ENCODE peak calls at places on chromosomes 12 and 14, in eight cellular contexts. X is neuronal stem cell, S is OCI-LY7, C is mammary epithelial cell, B is neural progenitor cell, E is GM23338, K is hepatocyte, N is H1. V is an unnamed sample.
A peak's percentile ranks its signal among the peaks of the same experiment; 100 is the strongest.

GRCh38 chr12:21773263-21773741 is 1.2 kb downstream of the KCNJ8 start:
- DNase-seq in K (peak; percentile 76), X (no peak), B (peak; percentile 73), N (peak; percentile 21), E (peak; percentile 87), C (no peak), S (no peak), V (no peak)

GRCh38 chr12:53096761-53097160 is 706 bp upstream of the IGFBP6 start:
- DNase-seq in E (peak; percentile 37), K (no peak), C (no peak), B (peak; percentile 42), S (no peak), N (no peak), X (no peak), V (no peak)

GRCh38 chr12:127083028-127083949 is 1183.7 kb upstream of the TMEM132C start:
- DNase-seq in S (peak; percentile 44), C (peak; percentile 78), K (peak; percentile 72), B (peak; percentile 9), N (no peak), E (peak; percentile 61), X (no peak), V (no peak)

GRCh38 chr12:40792792-40793386 is 100.7 kb downstream of the CNTN1 start:
- DNase-seq in K (no peak), C (no peak), S (no peak), B (no peak), N (no peak), X (no peak), E (peak; percentile 27), V (no peak)

GRCh38 chr12:43401096-43401495 is 150.9 kb downstream of the ADAMTS20 start:
- DNase-seq in C (no peak), N (no peak), S (no peak), K (no peak), X (no peak), E (no peak), B (no peak), V (no peak)

GRCh38 chr12:132071001-132071810 is 72.9 kb downstream of the DDX51 start:
- DNase-seq in S (peak; percentile 84), C (no peak), E (no peak), X (no peak), N (no peak), B (no peak), K (no peak), V (no peak)

GRCh38 chr12:94305293-94305957 is 154.2 kb downstream of the CEP83 start:
- DNase-seq in C (no peak), N (no peak), K (no peak), S (no peak), E (peak; percentile 33), B (no peak), X (no peak), V (no peak)

GRCh38 chr14:51989293-51990234 is at the start of gene RTRAF:
- DNase-seq in C (peak; percentile 91), B (peak; percentile 94), N (peak; percentile 68), X (peak; percentile 81), E (peak; percentile 95), S (peak; percentile 93), K (peak; percentile 96), V (peak; percentile 9)

GRCh38 chr12:4985820-4986219 is 57.9 kb upstream of the KCNA5 start:
- DNase-seq in B (no peak), C (no peak), X (no peak), N (no peak), E (no peak), S (no peak), K (no peak), V (no peak)

GRCh38 chr14:34368115-34368970 is 93.7 kb downstream of the SPTSSA start:
- DNase-seq in S (no peak), B (no peak), N (no peak), K (peak; percentile 52), E (no peak), C (peak; percentile 72), X (no peak), V (no peak)

GRCh38 chr14:92651793-92652382 is 96.5 kb downstream of the LGMN start:
- DNase-seq in C (no peak), B (no peak), E (no peak), X (no peak), K (no peak), S (no peak), N (no peak), V (no peak)

GRCh38 chr14:32087173-32087861 is 10.2 kb downstream of the ARHGAP5 start:
- DNase-seq in X (peak; percentile 43), E (peak; percentile 73), S (no peak), N (no peak), B (peak; percentile 58), C (peak; percentile 38), K (peak; percentile 16), V (no peak)

GRCh38 chr14:59254146-59254910 is 65.9 kb downstream of the DAAM1 start:
- DNase-seq in C (peak; percentile 78), E (no peak), S (no peak), K (peak; percentile 67), B (no peak), N (no peak), X (no peak), V (no peak)

GRCh38 chr12:32947203-32947795 is 50.7 kb upstream of the PKP2 start:
- DNase-seq in C (peak; percentile 34), E (peak; percentile 61), N (no peak), X (peak; percentile 27), B (peak; percentile 43), S (peak; percentile 3), K (peak; percentile 56), V (no peak)

GRCh38 chr12:105076913-105077312 is 7.3 kb downstream of the ALDH1L2 start:
- DNase-seq in S (no peak), N (no peak), K (no peak), X (no peak), B (no peak), E (no peak), C (no peak), V (no peak)

GRCh38 chr12:105071981-105072380 is 12.3 kb downstream of the ALDH1L2 start:
- DNase-seq in E (no peak), X (no peak), N (no peak), C (no peak), B (no peak), K (no peak), S (no peak), V (no peak)

GRCh38 chr12:105076098-105076497 is 8.2 kb downstream of the ALDH1L2 start:
- DNase-seq in S (no peak), K (no peak), N (no peak), X (no peak), E (no peak), C (peak; percentile 86), B (no peak), V (no peak)

GRCh38 chr12:105069936-105070702 is 14.1 kb downstream of the ALDH1L2 start:
- DNase-seq in X (no peak), C (no peak), B (no peak), S (peak; percentile 26), N (no peak), K (no peak), E (no peak), V (no peak)

DNA sequence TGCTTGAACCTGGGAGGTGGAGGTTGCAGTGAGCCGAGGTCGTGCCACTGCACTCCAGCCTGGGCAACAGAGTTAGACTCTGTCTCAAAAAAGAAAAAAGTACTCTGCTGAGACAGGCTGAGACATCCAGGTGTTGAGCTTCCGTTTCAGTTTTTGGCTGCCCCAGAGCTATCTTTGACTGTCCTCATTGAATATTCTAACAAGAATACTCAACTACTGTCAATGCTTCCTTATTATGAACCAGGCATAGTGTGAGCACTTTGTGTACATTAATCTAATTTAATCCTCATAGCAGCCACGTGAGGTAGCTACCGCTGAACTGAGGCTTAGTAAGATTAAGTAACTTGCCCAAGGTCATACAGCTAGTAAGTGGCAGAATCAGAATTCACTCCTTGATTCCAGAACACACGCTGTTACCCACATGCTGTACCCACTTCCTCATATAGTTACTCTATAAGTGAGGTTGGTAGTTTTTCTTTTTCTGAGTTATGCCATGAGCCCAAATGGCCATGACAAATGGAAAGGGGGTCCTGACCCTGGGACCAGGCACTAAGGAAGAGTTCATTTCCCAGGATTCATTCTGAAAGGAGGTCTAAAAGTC is 11.3 kb downstream of the ALDH1L2 start:
- DNase-seq in B (no peak), C (no peak), N (no peak), E (no peak), X (no peak), S (peak; percentile 75), K (no peak), V (no peak)
- H2AFZ ChIP-seq in B (no peak overlapping the region), C (no peak overlapping the region), N (no peak overlapping the region), E (no peak overlapping the region), X (no peak overlapping the region), S (peak overlapping the region; percentile 80), K (no peak overlapping the region), V (no peak overlapping the region)

DNA sequence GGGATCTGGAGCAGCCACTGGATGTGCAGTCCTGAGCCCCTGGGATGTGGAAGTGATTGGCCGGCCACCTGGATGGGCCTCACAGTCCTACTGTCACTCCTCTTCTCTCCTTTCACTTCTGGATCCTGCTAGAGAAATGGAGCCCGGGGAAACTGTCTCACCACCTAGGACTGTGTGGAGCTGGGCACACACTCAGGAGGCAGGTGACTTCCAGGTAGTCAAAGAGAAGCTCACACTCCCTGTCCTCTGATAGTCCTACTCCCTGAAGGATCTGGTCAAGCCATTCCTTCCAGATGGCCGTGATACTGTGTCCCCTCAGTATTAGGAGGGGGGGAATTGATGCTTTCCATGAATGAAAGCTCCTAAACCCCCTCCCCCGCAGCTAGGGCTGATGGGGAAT is 201.1 kb downstream of the ZFP36L1 start:
- DNase-seq in X (no peak), K (no peak), E (no peak), B (no peak), C (no peak), N (no peak), S (no peak), V (no peak)
- H3K4me1 ChIP-seq in X (peaks cover 42% of the 10 kb centered on the region), K (peaks cover 57% of the 10 kb centered on the region), E (peaks cover 28% of the 10 kb centered on the region), B (peaks cover 51% of the 10 kb centered on the region), C (peaks cover 13% of the 10 kb centered on the region), N (peaks cover 11% of the 10 kb centered on the region), S (peaks cover 13% of the 10 kb centered on the region), V (peaks cover 7% of the 10 kb centered on the region)

GRCh38 chr14:75811862-75812505 is 150.9 kb downstream of the TTLL5 start:
- DNase-seq in N (no peak), X (no peak), E (peak; percentile 53), B (no peak), S (no peak), C (no peak), K (no peak), V (no peak)

GRCh38 chr14:75811136-75811839 is 150.2 kb downstream of the TTLL5 start:
- DNase-seq in C (no peak), E (no peak), X (no peak), K (no peak), B (no peak), S (no peak), N (no peak), V (no peak)

DNA sequence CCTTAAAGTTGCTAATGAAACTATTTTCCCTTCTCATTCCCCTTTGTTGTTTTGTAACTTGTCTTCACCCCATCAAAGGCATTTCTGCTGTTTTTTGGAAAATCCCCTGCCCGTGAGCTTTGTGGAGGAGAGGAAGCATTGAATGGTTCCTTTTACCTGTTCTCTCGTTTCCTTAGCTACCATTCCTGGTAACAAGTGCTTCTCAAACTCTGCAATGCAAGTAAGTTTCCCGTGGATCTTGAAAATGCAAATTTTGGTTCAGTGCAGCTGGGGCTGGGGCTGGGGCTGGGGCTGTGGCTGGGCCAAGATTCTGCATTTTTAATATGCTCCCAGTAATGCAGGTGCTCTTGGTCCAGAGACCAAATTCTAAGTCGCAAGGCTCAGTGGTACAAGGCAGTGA is 151.5 kb downstream of the TTLL5 start:
- DNase-seq in C (no peak), E (peak; percentile 53), B (no peak), X (no peak), S (no peak), K (no peak), N (no peak), V (no peak)
- H3K27ac ChIP-seq in C (no peak overlapping the region), E (peak overlapping the region; percentile 71), B (no peak overlapping the region), X (no peak overlapping the region), S (no peak overlapping the region), K (no peak overlapping the region), N (peak overlapping the region; percentile 37), V (no peak overlapping the region)

GRCh38 chr12:18868673-18869072 is 130.8 kb downstream of the CAPZA3 start:
- DNase-seq in C (peak; percentile 56), N (no peak), B (no peak), E (no peak), S (no peak), X (no peak), K (no peak), V (peak; percentile 4)
- H2AFZ ChIP-seq in C (no peak overlapping the region), N (no peak overlapping the region), B (no peak overlapping the region), E (no peak overlapping the region), S (no peak overlapping the region), X (no peak overlapping the region), K (no peak overlapping the region), V (no peak overlapping the region)

V was measured in keratinocyte.